ENCODE peak calls at places on chromosomes 16 and 17, in seven cellular contexts. One of them, this sample, is unnamed.
A peak's percentile ranks its signal among the peaks of the same experiment; 100 is the strongest.

GRCh38 chr16:63787014-63787413 is 1334.8 kb downstream of the CDH11 start:
- DNase-seq in endothelial cell: no peak
- DNase-seq in left ventricle myocardium inferior: no peak
- DNase-seq in activated B cell treated with CpG ODN at 0.5 μM for 24 hours: no peak
- DNase-seq in mesothelial cell of epicardium: no peak
- DNase-seq in BE2C: no peak
- DNase-seq in psoas muscle: no peak
- DNase-seq in this sample: no peak

GRCh38 chr17:62892069-62892675 is 73.9 kb upstream of the TANC2 start:
- DNase-seq in activated B cell treated with CpG ODN at 0.5 μM for 24 hours: no peak
- DNase-seq in left ventricle myocardium inferior: no peak
- DNase-seq in mesothelial cell of epicardium: no peak
- DNase-seq in psoas muscle: no peak
- DNase-seq in BE2C: no peak
- DNase-seq in endothelial cell: no peak
- DNase-seq in this sample: no peak

GRCh38 chr16:946048-946395 is 24.8 kb downstream of the LMF1 start:
- DNase-seq in activated B cell treated with CpG ODN at 0.5 μM for 24 hours: no peak
- DNase-seq in mesothelial cell of epicardium: no peak
- DNase-seq in psoas muscle: no peak
- DNase-seq in BE2C: no peak
- DNase-seq in left ventricle myocardium inferior: no peak
- DNase-seq in endothelial cell: no peak
- DNase-seq in this sample: no peak

GRCh38 chr16:87434146-87434667 is 42.1 kb downstream of the MAP1LC3B start:
- DNase-seq in psoas muscle: no peak
- DNase-seq in mesothelial cell of epicardium: no peak
- DNase-seq in BE2C: no peak
- DNase-seq in activated B cell treated with CpG ODN at 0.5 μM for 24 hours: no peak
- DNase-seq in left ventricle myocardium inferior: no peak
- DNase-seq in endothelial cell: no peak
- DNase-seq in this sample: no peak

GRCh38 chr16:85948870-85949269 is 49.9 kb downstream of the IRF8 start:
- DNase-seq in activated B cell treated with CpG ODN at 0.5 μM for 24 hours: no peak
- DNase-seq in mesothelial cell of epicardium: no peak
- DNase-seq in endothelial cell: no peak
- DNase-seq in left ventricle myocardium inferior: no peak
- DNase-seq in psoas muscle: no peak
- DNase-seq in BE2C: no peak
- DNase-seq in this sample: no peak

GRCh38 chr17:601462-602303 is 113.0 kb downstream of the VPS53 start:
- DNase-seq in endothelial cell: no peak
- DNase-seq in left ventricle myocardium inferior: no peak
- DNase-seq in mesothelial cell of epicardium: no peak
- DNase-seq in psoas muscle: no peak
- DNase-seq in activated B cell treated with CpG ODN at 0.5 μM for 24 hours: no peak
- DNase-seq in BE2C: peak; percentile 85
- DNase-seq in this sample: no peak

GRCh38 chr16:12601290-12601900 is 202.3 kb downstream of the CPPED1 start:
- DNase-seq in activated B cell treated with CpG ODN at 0.5 μM for 24 hours: no peak
- DNase-seq in BE2C: no peak
- DNase-seq in mesothelial cell of epicardium: no peak
- DNase-seq in left ventricle myocardium inferior: no peak
- DNase-seq in endothelial cell: no peak
- DNase-seq in psoas muscle: no peak
- DNase-seq in this sample: no peak

GRCh38 chr16:84406006-84406963 is 37.9 kb downstream of the ATP2C2 start:
- DNase-seq in BE2C: no peak
- DNase-seq in mesothelial cell of epicardium: no peak
- DNase-seq in left ventricle myocardium inferior: no peak
- DNase-seq in psoas muscle: no peak
- DNase-seq in activated B cell treated with CpG ODN at 0.5 μM for 24 hours: no peak
- DNase-seq in endothelial cell: no peak
- DNase-seq in this sample: no peak

GRCh38 chr16:57167951-57168350 is 17.9 kb downstream of the PSME3IP1 start:
- DNase-seq in endothelial cell: no peak
- DNase-seq in BE2C: no peak
- DNase-seq in psoas muscle: no peak
- DNase-seq in mesothelial cell of epicardium: no peak
- DNase-seq in left ventricle myocardium inferior: no peak
- DNase-seq in activated B cell treated with CpG ODN at 0.5 μM for 24 hours: no peak
- DNase-seq in this sample: no peak

GRCh38 chr16:72921620-72922019 is 126.3 kb downstream of the ZFHX3 start:
- DNase-seq in endothelial cell: no peak
- DNase-seq in mesothelial cell of epicardium: no peak
- DNase-seq in psoas muscle: no peak
- DNase-seq in left ventricle myocardium inferior: no peak
- DNase-seq in BE2C: peak; percentile 97
- DNase-seq in activated B cell treated with CpG ODN at 0.5 μM for 24 hours: no peak
- DNase-seq in this sample: no peak

GRCh38 chr17:2271985-2272702 is 31.4 kb downstream of the SMG6 start:
- DNase-seq in psoas muscle: no peak
- DNase-seq in endothelial cell: no peak
- DNase-seq in BE2C: no peak
- DNase-seq in activated B cell treated with CpG ODN at 0.5 μM for 24 hours: no peak
- DNase-seq in mesothelial cell of epicardium: no peak
- DNase-seq in left ventricle myocardium inferior: no peak
- DNase-seq in this sample: no peak

GRCh38 chr16:49472598-49472997 is 99.0 kb downstream of the C16orf78 start:
- DNase-seq in endothelial cell: no peak
- DNase-seq in psoas muscle: no peak
- DNase-seq in activated B cell treated with CpG ODN at 0.5 μM for 24 hours: no peak
- DNase-seq in left ventricle myocardium inferior: no peak
- DNase-seq in mesothelial cell of epicardium: no peak
- DNase-seq in BE2C: no peak
- DNase-seq in this sample: peak; percentile 56

GRCh38 chr17:81665205-81666091 is 957 bp downstream of the OXLD1 start:
- DNase-seq in mesothelial cell of epicardium: no peak
- DNase-seq in endothelial cell: no peak
- DNase-seq in activated B cell treated with CpG ODN at 0.5 μM for 24 hours: no peak
- DNase-seq in BE2C: no peak
- DNase-seq in psoas muscle: no peak
- DNase-seq in left ventricle myocardium inferior: no peak
- DNase-seq in this sample: no peak

GRCh38 chr17:79796570-79797491 is at the start of gene CBX8:
- DNase-seq in mesothelial cell of epicardium: peak; percentile 100
- DNase-seq in psoas muscle: peak; percentile 100
- DNase-seq in BE2C: peak; percentile 100
- DNase-seq in left ventricle myocardium inferior: peak; percentile 100
- DNase-seq in endothelial cell: peak; percentile 100
- DNase-seq in activated B cell treated with CpG ODN at 0.5 μM for 24 hours: peak; percentile 95
- DNase-seq in this sample: peak; percentile 100

GRCh38 chr17:49581645-49581992 is 5.9 kb downstream of the NXPH3 start:
- DNase-seq in activated B cell treated with CpG ODN at 0.5 μM for 24 hours: no peak
- DNase-seq in BE2C: no peak
- DNase-seq in mesothelial cell of epicardium: no peak
- DNase-seq in psoas muscle: no peak
- DNase-seq in endothelial cell: no peak
- DNase-seq in left ventricle myocardium inferior: no peak
- DNase-seq in this sample: no peak

DNA sequence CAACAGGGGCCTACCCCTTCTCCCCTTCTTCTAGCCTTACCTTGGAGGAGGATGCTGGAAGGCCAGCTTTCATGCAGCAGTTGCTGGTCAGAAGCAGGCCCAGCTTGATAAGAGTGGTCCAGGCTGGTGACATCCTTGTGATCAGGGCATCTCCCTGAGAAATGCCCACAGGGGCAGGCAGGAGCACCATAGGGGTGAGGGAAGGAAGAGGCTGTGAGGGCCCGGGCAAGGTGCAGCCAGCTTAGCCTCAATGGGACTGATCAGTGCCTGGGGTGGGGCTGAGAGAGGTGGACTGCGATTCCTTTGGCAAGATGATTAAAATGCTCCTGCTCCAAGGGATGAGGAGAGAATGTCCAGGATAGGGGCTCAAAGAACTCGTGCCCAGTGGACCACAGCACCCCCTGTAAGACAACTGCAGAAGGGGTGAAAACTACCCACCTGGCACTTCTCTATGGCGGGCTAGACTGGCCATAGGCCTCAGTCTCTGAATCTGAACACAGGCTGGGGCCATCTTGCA is 9.5 kb upstream of the GALK1 start:
- DNase-seq in mesothelial cell of epicardium: no peak
- DNase-seq in left ventricle myocardium inferior: no peak
- DNase-seq in activated B cell treated with CpG ODN at 0.5 μM for 24 hours: no peak
- DNase-seq in psoas muscle: no peak
- DNase-seq in BE2C: no peak
- DNase-seq in endothelial cell: no peak
- DNase-seq in this sample: no peak
- TF ChIP-seq CTCF in mesothelial cell of epicardium: no peak
- TF ChIP-seq CTCF in left ventricle myocardium inferior: no peak
- TF ChIP-seq CTCF in activated B cell treated with CpG ODN at 0.5 μM for 24 hours: no peak
- TF ChIP-seq CTCF in psoas muscle: no peak
- TF ChIP-seq CTCF in BE2C: no peak
- TF ChIP-seq CTCF in endothelial cell: no peak
- TF ChIP-seq CTCF in this sample: no peak

GRCh38 chr16:75225092-75225491 is 6.3 kb downstream of the CTRB1 start:
- DNase-seq in BE2C: no peak
- DNase-seq in psoas muscle: no peak
- DNase-seq in mesothelial cell of epicardium: no peak
- DNase-seq in activated B cell treated with CpG ODN at 0.5 μM for 24 hours: no peak
- DNase-seq in left ventricle myocardium inferior: no peak
- DNase-seq in endothelial cell: no peak
- DNase-seq in this sample: no peak

GRCh38 chr16:75227361-75228142 is 8.8 kb downstream of the CTRB1 start:
- DNase-seq in mesothelial cell of epicardium: no peak
- DNase-seq in psoas muscle: no peak
- DNase-seq in endothelial cell: no peak
- DNase-seq in BE2C: no peak
- DNase-seq in left ventricle myocardium inferior: no peak
- DNase-seq in activated B cell treated with CpG ODN at 0.5 μM for 24 hours: no peak
- DNase-seq in this sample: no peak

GRCh38 chr16:75228143-75228976 is 9.6 kb downstream of the CTRB1 start:
- DNase-seq in endothelial cell: no peak
- DNase-seq in psoas muscle: no peak
- DNase-seq in BE2C: no peak
- DNase-seq in activated B cell treated with CpG ODN at 0.5 μM for 24 hours: no peak
- DNase-seq in mesothelial cell of epicardium: no peak
- DNase-seq in left ventricle myocardium inferior: no peak
- DNase-seq in this sample: no peak

GRCh38 chr16:75225678-75226515 is 7.1 kb downstream of the CTRB1 start:
- DNase-seq in mesothelial cell of epicardium: no peak
- DNase-seq in left ventricle myocardium inferior: no peak
- DNase-seq in activated B cell treated with CpG ODN at 0.5 μM for 24 hours: no peak
- DNase-seq in psoas muscle: no peak
- DNase-seq in BE2C: no peak
- DNase-seq in endothelial cell: no peak
- DNase-seq in this sample: no peak

GRCh38 chr16:75226550-75227360 is 8.0 kb downstream of the CTRB1 start:
- DNase-seq in left ventricle myocardium inferior: no peak
- DNase-seq in psoas muscle: no peak
- DNase-seq in mesothelial cell of epicardium: no peak
- DNase-seq in endothelial cell: no peak
- DNase-seq in BE2C: no peak
- DNase-seq in activated B cell treated with CpG ODN at 0.5 μM for 24 hours: no peak
- DNase-seq in this sample: peak; percentile 67
- TF ChIP-seq CTCF in left ventricle myocardium inferior: no peak
- TF ChIP-seq CTCF in psoas muscle: no peak
- TF ChIP-seq CTCF in mesothelial cell of epicardium: no peak
- TF ChIP-seq CTCF in endothelial cell: no peak
- TF ChIP-seq CTCF in BE2C: no peak
- TF ChIP-seq CTCF in activated B cell treated with CpG ODN at 0.5 μM for 24 hours: no peak
- TF ChIP-seq CTCF in this sample: no peak

GRCh38 chr17:16941643-16942042 is 30.3 kb downstream of the TNFRSF13B start:
- DNase-seq in left ventricle myocardium inferior: no peak
- DNase-seq in psoas muscle: no peak
- DNase-seq in endothelial cell: no peak
- DNase-seq in mesothelial cell of epicardium: no peak
- DNase-seq in activated B cell treated with CpG ODN at 0.5 μM for 24 hours: no peak
- DNase-seq in BE2C: no peak
- DNase-seq in this sample: no peak

GRCh38 chr17:16939606-16940115 is 32.3 kb downstream of the TNFRSF13B start:
- DNase-seq in psoas muscle: no peak
- DNase-seq in activated B cell treated with CpG ODN at 0.5 μM for 24 hours: no peak
- DNase-seq in endothelial cell: no peak
- DNase-seq in left ventricle myocardium inferior: no peak
- DNase-seq in BE2C: no peak
- DNase-seq in mesothelial cell of epicardium: no peak
- DNase-seq in this sample: peak; percentile 49

GRCh38 chr17:16941072-16941641 is 30.8 kb downstream of the TNFRSF13B start:
- DNase-seq in endothelial cell: no peak
- DNase-seq in left ventricle myocardium inferior: no peak
- DNase-seq in mesothelial cell of epicardium: no peak
- DNase-seq in psoas muscle: no peak
- DNase-seq in BE2C: no peak
- DNase-seq in activated B cell treated with CpG ODN at 0.5 μM for 24 hours: no peak
- DNase-seq in this sample: peak; percentile 37

GRCh38 chr17:16939271-16939576 is 32.7 kb downstream of the TNFRSF13B start:
- DNase-seq in mesothelial cell of epicardium: no peak
- DNase-seq in activated B cell treated with CpG ODN at 0.5 μM for 24 hours: no peak
- DNase-seq in left ventricle myocardium inferior: no peak
- DNase-seq in BE2C: no peak
- DNase-seq in psoas muscle: no peak
- DNase-seq in endothelial cell: no peak
- DNase-seq in this sample: no peak

GRCh38 chr17:16940116-16940881 is 31.6 kb downstream of the TNFRSF13B start:
- DNase-seq in mesothelial cell of epicardium: no peak
- DNase-seq in activated B cell treated with CpG ODN at 0.5 μM for 24 hours: no peak
- DNase-seq in left ventricle myocardium inferior: no peak
- DNase-seq in psoas muscle: no peak
- DNase-seq in endothelial cell: no peak
- DNase-seq in BE2C: no peak
- DNase-seq in this sample: no peak
- TF ChIP-seq CTCF in mesothelial cell of epicardium: no peak
- TF ChIP-seq CTCF in activated B cell treated with CpG ODN at 0.5 μM for 24 hours: no peak
- TF ChIP-seq CTCF in left ventricle myocardium inferior: no peak
- TF ChIP-seq CTCF in psoas muscle: no peak
- TF ChIP-seq CTCF in endothelial cell: no peak
- TF ChIP-seq CTCF in BE2C: no peak
- TF ChIP-seq CTCF in this sample: no peak

DNA sequence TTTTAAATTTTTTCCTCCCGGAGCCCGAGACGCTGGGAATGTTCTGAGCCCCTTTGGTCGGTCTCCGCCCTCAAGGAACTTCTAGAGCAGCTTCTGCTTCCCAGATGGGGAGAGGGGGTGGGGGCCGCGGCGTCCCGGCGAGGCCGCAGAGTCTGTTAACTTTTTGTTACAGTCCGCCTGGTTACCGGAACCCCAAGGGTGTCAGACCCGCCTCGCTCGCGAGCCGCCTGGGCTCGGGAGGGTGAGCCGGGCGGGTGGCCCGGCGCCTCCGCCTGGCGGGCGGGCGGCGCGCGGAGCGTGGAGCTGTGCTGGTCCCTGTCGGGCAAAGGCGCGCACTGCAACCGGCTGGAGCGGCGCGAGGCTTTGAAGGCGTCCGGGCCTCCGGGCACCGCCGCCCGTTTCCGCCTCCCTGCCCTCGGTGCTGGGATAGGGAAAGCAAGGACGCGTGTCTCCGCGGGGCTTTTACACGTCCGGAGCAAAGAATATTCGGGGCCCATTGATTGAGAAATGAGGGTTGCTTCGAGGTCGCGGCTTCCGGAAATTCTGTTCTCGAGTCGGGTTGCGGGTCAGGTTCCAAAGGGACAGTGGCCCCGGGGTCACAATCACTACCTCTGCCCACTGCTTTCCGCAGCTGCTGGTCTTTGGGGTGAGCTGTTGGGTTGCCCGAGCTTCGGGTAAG is 1.7 kb downstream of the HS3ST3B1 start:
- DNase-seq in activated B cell treated with CpG ODN at 0.5 μM for 24 hours: peak; percentile 78
- DNase-seq in psoas muscle: peak; percentile 83
- DNase-seq in BE2C: peak; percentile 73
- DNase-seq in left ventricle myocardium inferior: peak; percentile 84
- DNase-seq in mesothelial cell of epicardium: peak; percentile 70
- DNase-seq in endothelial cell: peak; percentile 93
- DNase-seq in this sample: peak; percentile 90
- TF ChIP-seq CTCF in activated B cell treated with CpG ODN at 0.5 μM for 24 hours: peak; percentile 52
- TF ChIP-seq CTCF in psoas muscle: peak; percentile 92
- TF ChIP-seq CTCF in BE2C: peak; percentile 47
- TF ChIP-seq CTCF in left ventricle myocardium inferior: peak; percentile 95
- TF ChIP-seq CTCF in mesothelial cell of epicardium: peak; percentile 93
- TF ChIP-seq CTCF in endothelial cell: peak; percentile 80
- TF ChIP-seq CTCF in this sample: peak; percentile 91

This sample was measured in type B pancreatic cell.